ENCODE peak calls at places on chromosomes 11 and 22, in four cellular contexts. D is astrocyte of the hippocampus, F is neural crest cell, K is HCEC 1CT. S is an unnamed sample.

GRCh38 chr11:6612816-6613136 is 760 bp upstream of the TAF10 start:
- DNase-seq in K (no peak), F (peak), D (no peak), S (no peak)

GRCh38 chr11:94766656-94767291 is 1.4 kb upstream of the AMOTL1 start:
- DNase-seq in D (no peak), K (no peak), F (no peak), S (no peak)

GRCh38 chr11:68617925-68618809 is 66.2 kb upstream of the GAL start:
- DNase-seq in D (no peak), K (no peak), F (no peak), S (no peak)

GRCh38 chr22:47850644-47851151 is 1088.2 kb downstream of the TBC1D22A start:
- DNase-seq in D (no peak), K (no peak), F (no peak), S (no peak)

GRCh38 chr11:121067453-121067852 is 33.6 kb upstream of the TECTA start:
- DNase-seq in F (no peak), D (no peak), K (no peak), S (no peak)

GRCh38 chr11:47784785-47785381 is 17.7 kb upstream of the FNBP4 start:
- DNase-seq in D (no peak), F (no peak), K (no peak), S (no peak)

GRCh38 chr22:40203568-40203967 is 25.8 kb downstream of the TNRC6B start:
- DNase-seq in K (peak), F (no peak), D (peak), S (no peak)

GRCh38 chr11:10109836-10110235 is 184.2 kb downstream of the SBF2 start:
- DNase-seq in K (peak), F (no peak), D (peak), S (no peak)

GRCh38 chr11:35138949-35139881 is at the start of gene CD44:
- DNase-seq in D (peak), K (peak), F (peak), S (peak)

GRCh38 chr11:19441752-19442553 is 201.2 kb upstream of the E2F8 start:
- DNase-seq in D (peak), F (no peak), K (peak), S (peak)

GRCh38 chr22:35311551-35311999 is 11.9 kb downstream of the TOM1 start:
- DNase-seq in F (no peak), K (no peak), D (no peak), S (no peak)

GRCh38 chr22:36850016-36850415 is 10.8 kb upstream of the NCF4 start:
- DNase-seq in F (no peak), K (no peak), D (no peak), S (no peak)

GRCh38 chr11:115488945-115489344 is 15.3 kb downstream of the CADM1 start:
- DNase-seq in D (peak), F (no peak), K (no peak), S (peak)

GRCh38 chr11:128146926-128147605 is 440.3 kb downstream of the ETS1 start:
- DNase-seq in F (no peak), K (peak), D (peak), S (no peak)

GRCh38 chr11:46639197-46639839 is 22.0 kb downstream of the ATG13 start:
- DNase-seq in D (peak), K (no peak), F (no peak), S (no peak)

GRCh38 chr11:124646148-124646547 is 23.5 kb downstream of the TBRG1 start:
- DNase-seq in D (no peak), K (no peak), F (no peak), S (no peak)

GRCh38 chr11:9206496-9206895 is 58.7 kb downstream of the DENND5A start:
- DNase-seq in F (no peak), K (peak), D (peak), S (peak)

GRCh38 chr11:118633319-118633690 is 25.9 kb downstream of the PHLDB1 start:
- DNase-seq in K (no peak), D (no peak), F (no peak), S (no peak)

GRCh38 chr11:3412837-3413236 is 33.9 kb upstream of the ZNF195 start:
- DNase-seq in D (no peak), F (no peak), K (no peak), S (no peak)

GRCh38 chr11:3823303-3823702 is 14.9 kb downstream of the PGAP2 start:
- DNase-seq in D (peak), F (no peak), K (peak), S (peak)

GRCh38 chr22:44143596-44143995 is 37.1 kb upstream of the PARVG start:
- DNase-seq in F (no peak), D (no peak), K (no peak), S (no peak)

GRCh38 chr11:123235117-123235686 is 40.2 kb upstream of the CLMP start:
- DNase-seq in F (peak), K (peak), D (no peak), S (no peak)

GRCh38 chr11:46304605-46305004 is 27.1 kb downstream of the CREB3L1 start:
- DNase-seq in F (no peak), D (no peak), K (no peak), S (no peak)

GRCh38 chr11:64856382-64857227 is 12.2 kb upstream of the CDC42BPG start:
- DNase-seq in D (peak), F (no peak), K (peak), S (peak)

GRCh38 chr11:26229270-26229669 is 102.7 kb upstream of the ANO3 start:
- DNase-seq in K (peak), D (peak), F (no peak), S (no peak)

GRCh38 chr11:76237914-76238313 is 31.6 kb upstream of the WNT11 start:
- DNase-seq in D (no peak), K (peak), F (no peak), S (peak)

GRCh38 chr11:46120711-46121327 is 435 bp downstream of the PHF21A start:
- DNase-seq in F (peak), K (peak), D (peak), S (peak)

GRCh38 chr11:9269492-9270030 is 4.4 kb upstream of the DENND5A start:
- DNase-seq in F (no peak), D (no peak), K (no peak), S (no peak)

GRCh38 chr22:37211075-37211852 is 1.0 kb downstream of the SSTR3 start:
- DNase-seq in D (no peak), K (no peak), F (no peak), S (no peak)

GRCh38 chr22:35631597-35631996 is 14.5 kb upstream of the MB start:
- DNase-seq in D (peak), K (peak), F (peak), S (peak)

GRCh38 chr11:117669062-117669461 is 128.0 kb downstream of the DSCAML1 start:
- DNase-seq in K (no peak), F (no peak), D (no peak), S (no peak)

GRCh38 chr22:38564669-38565068 is 5.3 kb downstream of the DMC1 start:
- DNase-seq in D (no peak), F (no peak), K (no peak), S (no peak)

GRCh38 chr11:94602430-94603372 is 35.5 kb downstream of the PIWIL4 start:
- DNase-seq in D (peak), F (no peak), K (peak), S (no peak)

GRCh38 chr11:44613081-44613628 is 47.7 kb downstream of the CD82 start:
- DNase-seq in D (no peak), K (no peak), F (no peak), S (no peak)

GRCh38 chr11:34072041-34072440 is 20.5 kb downstream of the CAPRIN1 start:
- DNase-seq in D (no peak), K (no peak), F (no peak), S (no peak)

GRCh38 chr11:114208371-114208770 is 87.8 kb upstream of the NNMT start:
- DNase-seq in D (no peak), F (no peak), K (peak), S (no peak)

GRCh38 chr11:15893080-15893492 is 463.3 kb downstream of the SOX6 start:
- DNase-seq in K (no peak), F (no peak), D (peak), S (peak)

S was measured in A172.